ENCODE peak calls at places on chromosomes 16 and 17, in five cellular contexts. O, D, X, Q and M are unnamed samples.

GRCh38 chr17:40122944-40123810 is 1.4 kb downstream of the MSL1 start:
- DNase-seq in O (peak), D (peak), X (no peak), Q (peak), M (no peak)

GRCh38 chr16:30893082-30893743 is 664 bp downstream of the BCL7C start:
- DNase-seq in O (peak), D (peak), X (no peak), Q (peak), M (no peak)

GRCh38 chr17:21162394-21162775 is 35.6 kb downstream of the DHRS7B start:
- DNase-seq in O (no peak), D (no peak), X (no peak), Q (no peak), M (no peak)

GRCh38 chr17:30323895-30324319 is 9.9 kb downstream of the TMIGD1 start:
- DNase-seq in O (peak), D (peak), X (peak), Q (no peak), M (peak)

GRCh38 chr16:12245923-12246290 is 269.4 kb downstream of the SNX29 start:
- DNase-seq in O (no peak), D (no peak), X (no peak), Q (no peak), M (no peak)

GRCh38 chr16:65494080-65494479 is 372.2 kb upstream of the CDH11 start:
- DNase-seq in O (no peak), D (no peak), X (no peak), Q (no peak), M (no peak)

GRCh38 chr17:82419471-82419995 is 1.1 kb upstream of the OGFOD3 start:
- DNase-seq in O (no peak), D (no peak), X (no peak), Q (no peak), M (no peak)

GRCh38 chr17:53462393-53462811 is 360.3 kb upstream of the KIF2B start:
- DNase-seq in O (no peak), D (no peak), X (no peak), Q (no peak), M (no peak)

GRCh38 chr16:180101-180920 is at the start of gene HBQ1:
- DNase-seq in O (peak), D (peak), X (no peak), Q (no peak), M (no peak)

GRCh38 chr17:19534562-19535149 is 1.0 kb downstream of the SLC47A1 start:
- DNase-seq in O (no peak), D (no peak), X (no peak), Q (no peak), M (no peak)

GRCh38 chr16:46929378-46930332 is 43.8 kb downstream of the DNAJA2 start:
- DNase-seq in O (peak), D (peak), X (peak), Q (peak), M (peak)

GRCh38 chr16:2715519-2715918 is 4.5 kb downstream of the PRSS27 start:
- DNase-seq in O (peak), D (peak), X (peak), Q (peak), M (no peak)

GRCh38 chr16:55257971-55258613 is 65.9 kb upstream of the IRX6 start:
- DNase-seq in O (peak), D (peak), X (peak), Q (peak), M (peak)

GRCh38 chr17:77657821-77658220 is 300.7 kb upstream of the TNRC6C start:
- DNase-seq in O (no peak), D (no peak), X (no peak), Q (no peak), M (no peak)

GRCh38 chr16:13186813-13187212 is 285.4 kb downstream of the SHISA9 start:
- DNase-seq in O (no peak), D (no peak), X (no peak), Q (no peak), M (no peak)

GRCh38 chr16:55326261-55326802 is 2.3 kb downstream of the IRX6 start:
- DNase-seq in O (no peak), D (no peak), X (no peak), Q (no peak), M (no peak)